ENCODE peak calls at places on chromosomes 7 and 10, in five cellular contexts. M is left ventricle myocardium inferior; V is CD8-positive, alpha-beta memory T cell; P is brain microvascular endothelial cell; T is psoas muscle. E is an unnamed sample.

GRCh38 chr10:133359554-133359971 is 1.7 kb upstream of the FUOM start:
- DNase-seq in M (no peak), P (no peak), V (peak; percentile 28), T (peak; percentile 28), E (peak; percentile 47)

GRCh38 chr10:23693398-23693797 is 254.5 kb downstream of the OTUD1 start:
- DNase-seq in P (no peak), M (no peak), T (no peak), V (no peak), E (no peak)

GRCh38 chr7:156090988-156091387 is 278.7 kb upstream of the SHH start:
- DNase-seq in V (no peak), T (no peak), M (no peak), P (no peak), E (no peak)

GRCh38 chr10:62614389-62615157 is 189.9 kb upstream of the ADO start:
- DNase-seq in V (no peak), P (peak; percentile 48), T (no peak), M (no peak), E (no peak)

GRCh38 chr7:2966466-2967078 is 77.1 kb downstream of the CARD11 start:
- DNase-seq in V (no peak), P (no peak), T (no peak), M (no peak), E (no peak)

GRCh38 chr7:37039131-37039719 is 314.9 kb upstream of the AOAH start:
- DNase-seq in M (no peak), P (no peak), V (no peak), T (no peak), E (no peak)

GRCh38 chr7:152459724-152460251 is 24.0 kb upstream of the KMT2C start:
- DNase-seq in V (no peak), T (peak; percentile 61), M (peak; percentile 18), P (no peak), E (no peak)

GRCh38 chr7:78794101-78794500 is 659.4 kb downstream of the MAGI2 start:
- DNase-seq in P (peak; percentile 13), V (no peak), M (no peak), T (no peak), E (no peak)

GRCh38 chr10:79417266-79417665 is 28.2 kb downstream of the ZCCHC24 start:
- DNase-seq in M (peak; percentile 7), T (peak; percentile 10), V (no peak), P (no peak), E (no peak)

GRCh38 chr7:157153260-157153659 is 14.5 kb downstream of the UBE3C start:
- DNase-seq in V (no peak), T (no peak), M (no peak), P (no peak), E (no peak)

GRCh38 chr10:34178196-34178595 is 636.9 kb downstream of the PARD3 start:
- DNase-seq in P (no peak), V (no peak), M (no peak), T (no peak), E (no peak)

GRCh38 chr7:151012921-151013347 is 11.4 kb downstream of the ATG9B start:
- DNase-seq in M (no peak), P (peak; percentile 33), T (no peak), V (no peak), E (peak; percentile 41)

GRCh38 chr7:50826371-50827172 is 43.9 kb upstream of the GRB10 start:
- DNase-seq in M (no peak), V (no peak), T (no peak), P (peak; percentile 91), E (peak; percentile 39)

GRCh38 chr7:79668292-79668691 is 214.8 kb upstream of the MAGI2 start:
- DNase-seq in M (no peak), T (no peak), P (peak; percentile 20), V (no peak), E (no peak)

GRCh38 chr10:84195044-84195830 is 900 bp downstream of the CDHR1 start:
- DNase-seq in V (no peak), T (no peak), P (no peak), M (no peak), E (no peak)

GRCh38 chr10:84193327-84193726 is 1.0 kb upstream of the CDHR1 start:
- DNase-seq in P (no peak), V (no peak), M (no peak), T (no peak), E (no peak)

GRCh38 chr10:84194424-84195043 is at the start of gene CDHR1:
- DNase-seq in V (peak; percentile 56), T (no peak), P (no peak), M (peak; percentile 46), E (peak; percentile 41)

GRCh38 chr10:84196083-84196482 is 1.7 kb downstream of the CDHR1 start:
- DNase-seq in V (no peak), P (no peak), T (no peak), M (no peak), E (no peak)

DNA sequence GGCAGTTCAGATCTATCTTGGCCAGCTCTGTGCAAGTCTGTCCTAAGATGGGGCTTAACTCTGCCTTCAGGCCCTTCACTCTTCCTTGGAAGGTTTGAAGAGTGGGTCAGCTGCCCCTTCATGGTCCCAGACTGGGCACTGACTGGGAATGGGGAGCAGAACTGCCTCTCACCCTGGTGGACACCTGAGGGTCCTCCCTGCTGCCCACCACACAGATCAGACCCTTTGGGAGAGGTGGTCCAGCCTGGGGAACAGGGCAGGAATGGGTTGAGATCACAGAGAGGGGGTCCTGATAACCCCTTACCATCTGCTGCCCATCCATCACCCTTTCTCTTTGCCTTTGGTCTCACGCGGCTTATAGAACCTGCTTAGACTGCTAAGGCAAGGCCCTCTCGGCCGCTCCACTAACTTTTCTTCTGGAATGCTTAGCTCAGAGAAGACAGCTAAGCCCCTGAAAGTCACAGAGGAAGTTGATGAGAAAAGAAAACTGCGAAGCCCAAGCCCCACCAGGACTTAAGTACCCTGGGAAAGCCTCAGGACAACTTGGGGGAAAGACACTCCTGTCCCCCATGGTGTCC is 402 bp upstream of the CDHR1 start:
- DNase-seq in M (no peak), P (no peak), T (no peak), V (no peak), E (no peak)
- H3K4me3 ChIP-seq in M (peak overlapping the region; percentile 66), P (peak overlapping the region; percentile 29), T (peak overlapping the region; percentile 57), V (no peak overlapping the region), E (peak overlapping the region; percentile 52)

DNA sequence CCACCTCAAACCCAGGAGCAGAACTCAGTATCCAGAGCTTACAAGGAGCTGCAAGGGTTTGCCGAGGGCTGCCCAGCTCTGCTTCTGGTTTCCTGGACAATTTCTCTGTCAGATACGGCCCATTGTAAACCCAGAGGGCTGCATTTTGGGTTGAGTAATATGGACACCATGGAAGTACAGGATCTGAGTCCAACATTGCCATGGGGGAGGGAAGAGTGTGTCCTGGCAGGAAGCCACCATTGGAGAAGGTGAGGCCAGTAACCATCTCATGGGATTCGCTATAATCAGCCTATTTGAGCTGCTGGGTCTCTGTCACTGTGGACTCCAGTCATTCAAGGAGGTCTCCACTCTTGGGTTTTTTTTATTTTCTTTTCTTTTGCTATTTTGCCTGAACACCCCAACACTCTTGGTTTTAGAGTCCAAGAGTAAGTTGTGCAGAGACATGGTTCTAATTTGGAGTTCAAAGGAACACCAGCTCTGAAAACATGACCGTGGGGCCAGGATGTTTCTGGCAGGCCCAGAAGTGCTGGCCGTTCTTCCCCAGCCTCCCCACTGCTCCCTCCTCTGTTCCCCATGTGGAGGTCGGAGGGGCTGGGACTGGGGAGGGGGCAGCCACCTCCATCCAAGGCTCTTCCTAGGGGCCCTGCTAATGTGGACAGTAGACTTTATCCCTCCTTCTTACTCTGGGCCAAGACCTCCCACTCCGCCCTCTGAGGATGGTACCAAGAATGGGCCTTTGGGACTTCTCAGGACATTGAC is 46.2 kb downstream of the CHST3 start:
- DNase-seq in P (no peak), T (no peak), M (no peak), V (no peak), E (no peak)
- H3K27ac ChIP-seq in P (peak overlapping the region; percentile 86), T (peak overlapping the region; percentile 93), M (peak overlapping the region; percentile 92), V (no peak overlapping the region), E (no peak overlapping the region)

GRCh38 chr10:106111241-106111640 is 1053.3 kb downstream of the SORCS1 start:
- DNase-seq in V (no peak), P (no peak), T (no peak), M (no peak), E (no peak)

DNA sequence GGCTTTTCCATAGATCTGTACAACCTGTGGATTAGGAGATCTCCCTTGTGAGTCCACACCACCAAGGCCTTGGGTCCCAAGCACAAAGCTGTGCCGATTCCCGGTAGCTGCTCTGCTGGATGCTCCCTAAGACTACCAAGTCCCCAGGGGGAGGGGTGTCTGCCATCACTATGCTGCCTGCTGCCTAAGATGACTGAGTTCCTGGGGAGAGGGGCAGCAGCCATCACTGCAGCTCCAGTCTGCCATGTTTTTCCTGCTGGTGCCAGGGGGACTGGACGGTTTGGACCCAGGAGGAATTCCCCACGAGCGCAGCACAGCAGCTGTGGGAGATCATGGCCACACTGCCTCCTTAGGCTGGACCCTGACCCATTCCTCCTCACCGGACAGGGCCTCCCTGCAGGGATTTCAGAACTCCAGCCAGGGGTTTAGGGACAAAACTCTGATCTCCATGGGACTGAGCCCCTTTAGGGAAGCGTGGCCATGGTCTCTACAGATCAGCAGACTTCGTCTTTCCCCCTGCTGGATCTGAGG is 1049.8 kb downstream of the SORCS1 start:
- DNase-seq in V (no peak), P (no peak), M (no peak), T (no peak), E (no peak)
- H3K4me3 ChIP-seq in V (no peak overlapping the region), P (no peak overlapping the region), M (no peak overlapping the region), T (no peak overlapping the region), E (no peak overlapping the region)

DNA sequence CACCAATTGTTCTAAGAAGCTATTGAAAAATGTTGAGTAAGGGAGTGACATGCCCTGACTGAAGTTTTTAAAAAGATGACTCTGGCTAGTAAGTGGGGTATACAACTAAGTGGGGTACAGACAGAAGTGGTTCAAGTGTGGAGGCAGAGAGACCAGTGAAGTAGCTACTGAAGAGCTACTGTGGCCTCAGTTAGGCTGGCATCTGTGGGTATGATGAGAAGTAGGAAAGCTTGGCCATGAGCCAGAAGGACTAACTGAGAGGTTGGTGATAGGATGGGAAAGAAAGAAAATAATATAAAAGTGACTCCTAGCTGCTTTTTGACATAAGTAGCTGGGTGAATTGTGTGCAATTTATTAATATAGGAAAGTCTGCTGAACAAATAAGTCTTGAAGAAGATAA is 176.6 kb downstream of the SEMA3D start:
- DNase-seq in M (no peak), T (no peak), P (no peak), V (no peak), E (no peak)
- H3K27ac ChIP-seq in M (no peak overlapping the region), T (no peak overlapping the region), P (no peak overlapping the region), V (no peak overlapping the region), E (no peak overlapping the region)